ENCODE peak calls at places on chromosomes 2 and 18, in nine cellular contexts. One of them, this sample, is unnamed.

GRCh38 chr18:70907673-70908072 is 618.8 kb downstream of the SOCS6 start:
- DNase-seq in GM12865: no peak
- DNase-seq in stomach: no peak
- DNase-seq in fibroblast of pulmonary artery: peak
- DNase-seq in tibial nerve: no peak
- DNase-seq in fibroblast of the aortic adventitia: peak
- DNase-seq in GM20000: no peak
- DNase-seq in AG09319: no peak
- DNase-seq in GM10248: no peak
- DNase-seq in this sample: no peak

GRCh38 chr18:12786669-12787068 is 83.8 kb downstream of the PSMG2 start:
- DNase-seq in stomach: no peak
- DNase-seq in AG09319: no peak
- DNase-seq in GM20000: no peak
- DNase-seq in GM10248: no peak
- DNase-seq in tibial nerve: no peak
- DNase-seq in fibroblast of the aortic adventitia: no peak
- DNase-seq in fibroblast of pulmonary artery: no peak
- DNase-seq in GM12865: no peak
- DNase-seq in this sample: no peak

GRCh38 chr18:75070625-75071483 is 138.1 kb downstream of the PTGR3 start:
- DNase-seq in fibroblast of pulmonary artery: peak
- DNase-seq in GM10248: peak
- DNase-seq in stomach: peak
- DNase-seq in fibroblast of the aortic adventitia: peak
- DNase-seq in AG09319: peak
- DNase-seq in GM12865: peak
- DNase-seq in GM20000: peak
- DNase-seq in tibial nerve: peak
- DNase-seq in this sample: no peak

GRCh38 chr18:26703170-26703933 is 155.0 kb upstream of the KCTD1 start:
- DNase-seq in GM10248: no peak
- DNase-seq in tibial nerve: no peak
- DNase-seq in fibroblast of the aortic adventitia: no peak
- DNase-seq in GM12865: peak
- DNase-seq in stomach: peak
- DNase-seq in GM20000: no peak
- DNase-seq in fibroblast of pulmonary artery: no peak
- DNase-seq in AG09319: no peak
- DNase-seq in this sample: no peak

GRCh38 chr2:121529439-121530209 is 1.1 kb upstream of the RNU4ATAC start:
- DNase-seq in GM10248: peak
- DNase-seq in tibial nerve: no peak
- DNase-seq in GM12865: no peak
- DNase-seq in fibroblast of pulmonary artery: peak
- DNase-seq in GM20000: peak
- DNase-seq in fibroblast of the aortic adventitia: peak
- DNase-seq in stomach: peak
- DNase-seq in AG09319: peak
- DNase-seq in this sample: no peak

GRCh38 chr2:36812196-36812595 is 115.7 kb downstream of the VIT start:
- DNase-seq in stomach: no peak
- DNase-seq in tibial nerve: no peak
- DNase-seq in fibroblast of the aortic adventitia: no peak
- DNase-seq in fibroblast of pulmonary artery: peak
- DNase-seq in GM10248: no peak
- DNase-seq in AG09319: no peak
- DNase-seq in GM12865: no peak
- DNase-seq in GM20000: no peak
- DNase-seq in this sample: no peak

GRCh38 chr2:107622741-107623310 is 203.9 kb upstream of the RGPD4 start:
- DNase-seq in GM20000: no peak
- DNase-seq in fibroblast of the aortic adventitia: no peak
- DNase-seq in stomach: no peak
- DNase-seq in GM10248: no peak
- DNase-seq in GM12865: no peak
- DNase-seq in tibial nerve: no peak
- DNase-seq in fibroblast of pulmonary artery: no peak
- DNase-seq in AG09319: no peak
- DNase-seq in this sample: no peak

GRCh38 chr2:140863713-140864112 is 1267.1 kb downstream of the LRP1B start:
- DNase-seq in GM20000: peak
- DNase-seq in GM10248: peak
- DNase-seq in AG09319: no peak
- DNase-seq in fibroblast of pulmonary artery: peak
- DNase-seq in tibial nerve: no peak
- DNase-seq in fibroblast of the aortic adventitia: peak
- DNase-seq in stomach: no peak
- DNase-seq in GM12865: peak
- DNase-seq in this sample: no peak

GRCh38 chr18:22314406-22314805 is 103.3 kb downstream of the CTAGE1 start:
- DNase-seq in stomach: no peak
- DNase-seq in GM20000: no peak
- DNase-seq in GM12865: no peak
- DNase-seq in tibial nerve: no peak
- DNase-seq in AG09319: peak
- DNase-seq in fibroblast of pulmonary artery: peak
- DNase-seq in GM10248: no peak
- DNase-seq in fibroblast of the aortic adventitia: peak
- DNase-seq in this sample: no peak

GRCh38 chr2:121832372-121832771 is 76.9 kb downstream of the TSN start:
- DNase-seq in AG09319: no peak
- DNase-seq in fibroblast of pulmonary artery: no peak
- DNase-seq in stomach: no peak
- DNase-seq in GM12865: no peak
- DNase-seq in GM10248: no peak
- DNase-seq in fibroblast of the aortic adventitia: no peak
- DNase-seq in GM20000: no peak
- DNase-seq in tibial nerve: no peak
- DNase-seq in this sample: no peak

GRCh38 chr2:172977330-172978052 is 98.2 kb upstream of the MAP3K20 start:
- DNase-seq in AG09319: no peak
- DNase-seq in GM12865: no peak
- DNase-seq in fibroblast of pulmonary artery: no peak
- DNase-seq in stomach: no peak
- DNase-seq in fibroblast of the aortic adventitia: no peak
- DNase-seq in GM20000: no peak
- DNase-seq in GM10248: no peak
- DNase-seq in tibial nerve: no peak
- DNase-seq in this sample: no peak

GRCh38 chr18:24766376-24766775 is 305.9 kb downstream of the HRH4 start:
- DNase-seq in tibial nerve: no peak
- DNase-seq in GM20000: no peak
- DNase-seq in fibroblast of the aortic adventitia: peak
- DNase-seq in stomach: no peak
- DNase-seq in GM10248: no peak
- DNase-seq in GM12865: no peak
- DNase-seq in AG09319: peak
- DNase-seq in fibroblast of pulmonary artery: no peak
- DNase-seq in this sample: no peak

GRCh38 chr2:28602751-28603639 is 107.1 kb downstream of the PLB1 start:
- DNase-seq in AG09319: no peak
- DNase-seq in GM20000: no peak
- DNase-seq in fibroblast of the aortic adventitia: no peak
- DNase-seq in fibroblast of pulmonary artery: peak
- DNase-seq in stomach: no peak
- DNase-seq in GM12865: no peak
- DNase-seq in tibial nerve: no peak
- DNase-seq in GM10248: no peak
- DNase-seq in this sample: no peak

GRCh38 chr2:208254118-208254870 is 577 bp downstream of the IDH1 start:
- DNase-seq in stomach: peak
- DNase-seq in fibroblast of the aortic adventitia: peak
- DNase-seq in GM12865: peak
- DNase-seq in GM10248: peak
- DNase-seq in tibial nerve: peak
- DNase-seq in AG09319: peak
- DNase-seq in fibroblast of pulmonary artery: peak
- DNase-seq in GM20000: peak
- DNase-seq in this sample: peak

GRCh38 chr2:208254871-208255556 is at the start of gene IDH1:
- DNase-seq in tibial nerve: peak
- DNase-seq in GM12865: peak
- DNase-seq in fibroblast of the aortic adventitia: peak
- DNase-seq in AG09319: peak
- DNase-seq in GM20000: peak
- DNase-seq in GM10248: peak
- DNase-seq in stomach: peak
- DNase-seq in fibroblast of pulmonary artery: peak
- DNase-seq in this sample: peak

GRCh38 chr2:208255557-208256106 is 761 bp upstream of the IDH1 start:
- DNase-seq in stomach: no peak
- DNase-seq in tibial nerve: no peak
- DNase-seq in fibroblast of pulmonary artery: no peak
- DNase-seq in GM12865: no peak
- DNase-seq in fibroblast of the aortic adventitia: no peak
- DNase-seq in GM20000: no peak
- DNase-seq in GM10248: no peak
- DNase-seq in AG09319: no peak
- DNase-seq in this sample: no peak

GRCh38 chr2:208253518-208254117 is 1.3 kb downstream of the IDH1 start:
- DNase-seq in stomach: no peak
- DNase-seq in GM12865: no peak
- DNase-seq in AG09319: no peak
- DNase-seq in tibial nerve: no peak
- DNase-seq in fibroblast of pulmonary artery: no peak
- DNase-seq in GM20000: no peak
- DNase-seq in fibroblast of the aortic adventitia: peak
- DNase-seq in GM10248: no peak
- DNase-seq in this sample: no peak

DNA sequence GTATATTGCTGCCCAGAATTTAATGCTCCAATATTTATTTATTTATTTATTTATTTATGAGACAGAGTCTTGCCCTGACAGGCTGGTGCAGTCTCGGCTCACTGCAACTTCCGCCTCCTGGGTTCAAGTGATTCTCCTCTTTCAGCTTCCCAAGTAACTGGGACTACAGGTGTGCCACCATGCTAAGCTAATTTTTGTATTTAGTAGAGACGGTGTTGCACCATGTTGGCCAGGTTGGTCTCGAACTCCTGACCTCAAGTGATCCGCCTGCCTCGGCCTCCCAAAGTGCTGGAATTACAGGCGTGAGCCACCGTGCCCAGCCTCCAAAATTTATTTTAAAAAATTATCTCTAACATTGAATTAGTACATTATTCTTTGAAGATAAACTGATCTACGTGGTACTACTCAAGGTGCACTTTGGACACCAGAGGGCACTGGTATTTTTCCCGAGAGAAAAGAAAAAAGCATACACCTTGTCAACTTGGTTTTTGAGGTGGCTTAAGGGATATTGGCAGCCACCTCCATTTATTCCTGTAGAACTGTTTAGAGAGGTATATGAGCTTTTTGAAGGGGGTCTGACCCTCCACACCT is 1.4 kb upstream of the IDH1 start:
- DNase-seq in GM12865: peak
- DNase-seq in AG09319: no peak
- DNase-seq in GM20000: peak
- DNase-seq in fibroblast of pulmonary artery: no peak
- DNase-seq in GM10248: no peak
- DNase-seq in tibial nerve: no peak
- DNase-seq in stomach: no peak
- DNase-seq in fibroblast of the aortic adventitia: no peak
- DNase-seq in this sample: no peak
- TF ChIP-seq CTCF in GM12865: peak
- TF ChIP-seq CTCF in AG09319: no peak
- TF ChIP-seq CTCF in GM20000: no peak
- TF ChIP-seq CTCF in fibroblast of pulmonary artery: peak
- TF ChIP-seq CTCF in GM10248: peak
- TF ChIP-seq CTCF in tibial nerve: no peak
- TF ChIP-seq CTCF in stomach: no peak
- TF ChIP-seq CTCF in fibroblast of the aortic adventitia: no peak
- TF ChIP-seq CTCF in this sample: no peak

DNA sequence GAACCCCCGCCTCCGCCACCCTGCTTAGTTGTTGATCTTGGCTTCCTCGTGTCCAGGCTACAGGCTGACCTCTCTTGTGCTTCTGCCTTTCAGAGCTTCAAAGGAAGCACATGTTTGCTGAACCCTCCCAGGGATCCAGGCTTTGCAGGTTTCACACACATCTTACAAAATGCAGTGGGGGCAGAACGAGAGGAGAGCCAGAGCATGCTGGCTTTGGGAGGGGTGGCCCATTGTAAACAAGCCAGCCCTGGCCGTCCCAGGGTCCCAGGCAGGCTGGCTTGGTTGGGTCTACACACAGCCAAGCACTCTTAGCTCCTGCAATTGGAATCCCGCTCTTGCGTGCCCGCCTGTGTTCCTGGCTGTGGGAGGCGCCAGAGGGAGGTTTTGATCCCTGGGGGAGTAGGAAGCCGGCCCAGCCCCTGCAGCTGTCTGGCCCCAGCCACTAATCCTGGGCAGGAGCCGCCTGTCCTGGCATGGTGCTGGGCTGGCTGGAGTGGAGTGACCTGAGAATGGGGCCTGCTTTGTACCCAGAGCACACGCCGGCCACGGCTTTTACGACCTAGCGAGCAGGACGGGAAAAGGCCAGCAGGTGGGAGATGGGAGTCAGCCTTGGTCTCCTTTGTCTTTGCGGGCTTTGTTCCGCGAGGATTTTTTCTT is 53.9 kb downstream of the SH3BP4 start:
- DNase-seq in stomach: peak
- DNase-seq in GM10248: no peak
- DNase-seq in fibroblast of pulmonary artery: peak
- DNase-seq in GM12865: no peak
- DNase-seq in tibial nerve: no peak
- DNase-seq in fibroblast of the aortic adventitia: peak
- DNase-seq in AG09319: no peak
- DNase-seq in GM20000: no peak
- DNase-seq in this sample: peak
- TF ChIP-seq CTCF in stomach: no peak
- TF ChIP-seq CTCF in GM10248: no peak
- TF ChIP-seq CTCF in fibroblast of pulmonary artery: peak
- TF ChIP-seq CTCF in GM12865: no peak
- TF ChIP-seq CTCF in tibial nerve: no peak
- TF ChIP-seq CTCF in fibroblast of the aortic adventitia: no peak
- TF ChIP-seq CTCF in AG09319: no peak
- TF ChIP-seq CTCF in GM20000: no peak
- TF ChIP-seq CTCF in this sample: no peak

GRCh38 chr2:19748073-19748375 is 153.8 kb downstream of the TTC32 start:
- DNase-seq in GM20000: no peak
- DNase-seq in GM12865: no peak
- DNase-seq in tibial nerve: no peak
- DNase-seq in fibroblast of the aortic adventitia: no peak
- DNase-seq in fibroblast of pulmonary artery: no peak
- DNase-seq in GM10248: no peak
- DNase-seq in stomach: no peak
- DNase-seq in AG09319: no peak
- DNase-seq in this sample: no peak
- TF ChIP-seq CTCF in GM20000: no peak
- TF ChIP-seq CTCF in GM12865: no peak
- TF ChIP-seq CTCF in tibial nerve: no peak
- TF ChIP-seq CTCF in fibroblast of the aortic adventitia: no peak
- TF ChIP-seq CTCF in fibroblast of pulmonary artery: no peak
- TF ChIP-seq CTCF in GM10248: no peak
- TF ChIP-seq CTCF in stomach: no peak
- TF ChIP-seq CTCF in AG09319: no peak
- TF ChIP-seq CTCF in this sample: no peak

DNA sequence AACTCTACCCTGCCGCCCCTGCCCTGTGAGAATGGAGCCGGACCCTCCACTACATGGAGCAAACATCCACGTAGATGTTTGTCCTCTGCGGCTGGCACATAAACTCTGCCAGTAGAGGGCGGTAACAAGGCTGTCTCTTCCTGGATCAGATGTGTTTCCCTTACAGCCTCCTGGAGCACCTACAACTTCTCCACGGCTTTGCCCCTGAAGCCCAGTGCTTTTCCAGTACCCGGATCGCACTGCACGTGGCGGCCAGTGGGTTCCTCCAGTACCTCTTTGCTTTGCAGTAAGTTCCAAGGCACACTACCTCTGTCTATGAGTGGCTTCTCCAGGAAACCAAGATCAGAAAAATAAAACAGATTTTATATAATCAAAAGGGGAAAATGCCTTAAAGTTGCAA is 651.3 kb downstream of the DCDC2C start:
- DNase-seq in GM12865: peak
- DNase-seq in GM20000: peak
- DNase-seq in GM10248: no peak
- DNase-seq in AG09319: no peak
- DNase-seq in fibroblast of the aortic adventitia: no peak
- DNase-seq in fibroblast of pulmonary artery: peak
- DNase-seq in tibial nerve: no peak
- DNase-seq in stomach: no peak
- DNase-seq in this sample: no peak
- TF ChIP-seq CTCF in GM12865: peak
- TF ChIP-seq CTCF in GM20000: no peak
- TF ChIP-seq CTCF in GM10248: peak
- TF ChIP-seq CTCF in AG09319: no peak
- TF ChIP-seq CTCF in fibroblast of the aortic adventitia: no peak
- TF ChIP-seq CTCF in fibroblast of pulmonary artery: no peak
- TF ChIP-seq CTCF in tibial nerve: no peak
- TF ChIP-seq CTCF in stomach: no peak
- TF ChIP-seq CTCF in this sample: no peak

This sample was measured in heart right ventricle.